ENCODE peak calls at places on chromosome 18, in five cellular contexts. P is GM12864, V is neural crest cell, C is spleen, L is tibial artery. I is an unnamed sample.

GRCh38 chr18:68229351-68229750 is 485.6 kb downstream of the TMX3 start:
- DNase-seq in P (no peak), V (no peak), C (no peak), L (no peak), I (no peak)

GRCh38 chr18:79723628-79724027 is 44.0 kb downstream of the CTDP1 start:
- DNase-seq in P (no peak), V (no peak), C (no peak), L (no peak), I (no peak)

GRCh38 chr18:36771246-36771645 is 57.6 kb downstream of the TPGS2 start:
- DNase-seq in P (no peak), V (no peak), C (no peak), L (no peak), I (no peak)

GRCh38 chr18:58194028-58194427 is 150.0 kb downstream of the NEDD4L start:
- DNase-seq in P (no peak), V (no peak), C (no peak), L (no peak), I (no peak)

GRCh38 chr18:48188609-48189008 is 220.6 kb downstream of the ZBTB7C start:
- DNase-seq in P (no peak), V (no peak), C (no peak), L (no peak), I (no peak)

GRCh38 chr18:59311631-59312030 is 6.8 kb downstream of the CPLX4 start:
- DNase-seq in P (no peak), V (no peak), C (no peak), L (no peak), I (no peak)

GRCh38 chr18:1998121-1998520 is 573.2 kb downstream of the METTL4 start:
- DNase-seq in P (no peak), V (no peak), C (no peak), L (no peak), I (no peak)

GRCh38 chr18:55401638-55402191 is 186.3 kb downstream of the TCF4 start:
- DNase-seq in P (no peak), V (no peak), C (no peak), L (peak; percentile 33), I (no peak)

GRCh38 chr18:29164020-29164706 is 987.2 kb upstream of the CDH2 start:
- DNase-seq in P (no peak), V (no peak), C (no peak), L (no peak), I (no peak)

GRCh38 chr18:40313030-40313642 is 1641.9 kb upstream of the PIK3C3 start:
- DNase-seq in P (no peak), V (no peak), C (no peak), L (no peak), I (no peak)

GRCh38 chr18:64807560-64807959 is 658.7 kb upstream of the LINC00305 start:
- DNase-seq in P (no peak), V (no peak), C (no peak), L (no peak), I (no peak)

GRCh38 chr18:7677424-7677823 is 110.3 kb downstream of the PTPRM start:
- DNase-seq in P (no peak), V (no peak), C (no peak), L (no peak), I (no peak)

GRCh38 chr18:61569176-61569892 is 236.1 kb downstream of the CDH20 start:
- DNase-seq in P (no peak), V (no peak), C (no peak), L (no peak), I (no peak)

GRCh38 chr18:48152549-48152948 is 222.1 kb upstream of the SMAD2 start:
- DNase-seq in P (no peak), V (no peak), C (no peak), L (peak; percentile 54), I (no peak)

GRCh38 chr18:686339-687111 is 25.9 kb downstream of the ENOSF1 start:
- DNase-seq in P (no peak), V (peak; percentile 13), C (no peak), L (no peak), I (no peak)

GRCh38 chr18:56575819-56576663 is 62.4 kb downstream of the TXNL1 start:
- DNase-seq in P (peak; percentile 2), V (peak; percentile 22), C (no peak), L (no peak), I (peak; percentile 59)

GRCh38 chr18:22433960-22434359 is 16.2 kb upstream of the CTAGE1 start:
- DNase-seq in P (no peak), V (no peak), C (no peak), L (no peak), I (no peak)

GRCh38 chr18:42644729-42645131 is 470.8 kb downstream of the RIT2 start:
- DNase-seq in P (no peak), V (no peak), C (no peak), L (no peak), I (no peak)

GRCh38 chr18:5868218-5868904 is 27.0 kb downstream of the TMEM200C start:
- DNase-seq in P (peak; percentile 46), V (peak; percentile 80), C (no peak), L (peak; percentile 60), I (peak; percentile 43)

GRCh38 chr18:56789004-56789888 is 138.1 kb downstream of the WDR7 start:
- DNase-seq in P (no peak), V (no peak), C (no peak), L (no peak), I (peak; percentile 21)

GRCh38 chr18:68447286-68447685 is 267.6 kb downstream of the TMX3 start:
- DNase-seq in P (no peak), V (no peak), C (no peak), L (no peak), I (no peak)

GRCh38 chr18:48453330-48454063 is 44.3 kb upstream of the ZBTB7C start:
- DNase-seq in P (no peak), V (no peak), C (no peak), L (no peak), I (no peak)

GRCh38 chr18:78641689-78642231 is 337.9 kb upstream of the SALL3 start:
- DNase-seq in P (no peak), V (no peak), C (no peak), L (no peak), I (no peak)

GRCh38 chr18:50447952-50448351 is 73.1 kb downstream of the SKA1 start:
- DNase-seq in P (no peak), V (no peak), C (no peak), L (no peak), I (no peak)

GRCh38 chr18:61333271-61333745 is at the start of gene CDH20:
- DNase-seq in P (no peak), V (peak; percentile 33), C (no peak), L (no peak), I (no peak)

GRCh38 chr18:8681196-8681595 is 24.2 kb upstream of the MTCL1 start:
- DNase-seq in P (no peak), V (no peak), C (no peak), L (no peak), I (no peak)

GRCh38 chr18:32242395-32242794 is 52.6 kb downstream of the MEP1B start:
- DNase-seq in P (no peak), V (no peak), C (no peak), L (no peak), I (no peak)

GRCh38 chr18:32243358-32243757 is 53.5 kb downstream of the MEP1B start:
- DNase-seq in P (no peak), V (no peak), C (no peak), L (no peak), I (no peak)

GRCh38 chr18:32237024-32237423 is 47.2 kb downstream of the MEP1B start:
- DNase-seq in P (no peak), V (no peak), C (no peak), L (no peak), I (no peak)

GRCh38 chr18:32238635-32239268 is 48.9 kb downstream of the MEP1B start:
- DNase-seq in P (no peak), V (no peak), C (no peak), L (no peak), I (no peak)
- TF ChIP-seq CTCF in P (no peak), V (no peak), C (no peak), L (no peak), I (no peak)

GRCh38 chr18:74715865-74716712 is 118.4 kb downstream of the ZNF407 start:
- DNase-seq in P (no peak), V (no peak), C (no peak), L (no peak), I (no peak)

GRCh38 chr18:74718312-74718711 is 120.6 kb downstream of the ZNF407 start:
- DNase-seq in P (no peak), V (no peak), C (no peak), L (no peak), I (no peak)

GRCh38 chr18:74709451-74709850 is 111.8 kb downstream of the ZNF407 start:
- DNase-seq in P (no peak), V (no peak), C (no peak), L (no peak), I (no peak)

GRCh38 chr18:74715306-74715705 is 117.6 kb downstream of the ZNF407 start:
- DNase-seq in P (no peak), V (no peak), C (no peak), L (no peak), I (no peak)

DNA sequence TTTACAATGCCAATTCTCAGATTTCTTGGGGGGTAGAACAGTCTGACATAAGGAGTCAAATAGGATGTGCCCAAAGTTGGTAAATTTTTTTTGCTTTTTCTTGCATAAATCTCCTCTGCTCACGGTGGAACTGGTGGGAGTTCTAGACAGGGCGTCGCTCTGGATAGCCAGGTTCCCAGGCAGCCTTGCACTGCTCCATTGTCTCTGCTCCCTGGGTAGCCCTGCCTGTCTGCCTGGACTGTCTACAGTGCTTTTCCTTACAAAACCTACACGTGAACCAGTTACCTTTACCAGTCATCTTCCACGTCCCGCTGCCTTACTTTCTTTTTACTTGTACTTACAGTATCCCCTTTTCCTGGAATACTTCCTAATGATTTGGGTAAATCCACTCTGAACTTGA is 117.1 kb downstream of the ZNF407 start:
- DNase-seq in P (no peak), V (no peak), C (no peak), L (no peak), I (no peak)
- TF ChIP-seq CTCF in P (no peak), V (no peak), C (no peak), L (no peak), I (no peak)

GRCh38 chr18:75687626-75688025 is 260.1 kb upstream of the SMIM21 start:
- DNase-seq in P (no peak), V (no peak), C (no peak), L (no peak), I (no peak)

GRCh38 chr18:75694292-75694691 is 266.8 kb upstream of the SMIM21 start:
- DNase-seq in P (no peak), V (no peak), C (no peak), L (no peak), I (no peak)

GRCh38 chr18:75691483-75691882 is 264.0 kb upstream of the SMIM21 start:
- DNase-seq in P (no peak), V (no peak), C (no peak), L (no peak), I (no peak)
- TF ChIP-seq CTCF in P (no peak), V (peak; percentile 22), C (no peak), L (no peak), I (no peak)

GRCh38 chr18:11570073-11570588 is 39.3 kb upstream of the SLC35G4 start:
- DNase-seq in P (no peak), V (no peak), C (no peak), L (no peak), I (no peak)

GRCh38 chr18:11572201-11572600 is 37.2 kb upstream of the SLC35G4 start:
- DNase-seq in P (no peak), V (no peak), C (no peak), L (no peak), I (no peak)

GRCh38 chr18:11574545-11574944 is 34.9 kb upstream of the SLC35G4 start:
- DNase-seq in P (no peak), V (no peak), C (no peak), L (no peak), I (no peak)

GRCh38 chr18:11567391-11567790 is 42.0 kb upstream of the SLC35G4 start:
- DNase-seq in P (no peak), V (no peak), C (no peak), L (no peak), I (no peak)

GRCh38 chr18:11570770-11571169 is 38.6 kb upstream of the SLC35G4 start:
- DNase-seq in P (no peak), V (no peak), C (no peak), L (no peak), I (no peak)
- TF ChIP-seq CTCF in P (no peak), V (peak; percentile 51), C (no peak), L (no peak), I (peak; percentile 33)